ENCODE peak calls at places on chromosomes 13 and 19, in eight cellular contexts. E, H, A, P, K, O, W and B are unnamed samples.

GRCh38 chr19:10514211-10515145 is 2.8 kb downstream of the S1PR5 start:
- DNase-seq in E (no peak), H (no peak), A (no peak), P (no peak), K (no peak), O (no peak), W (peak; percentile 89), B (no peak)

GRCh38 chr13:67438465-67438864 is 208.3 kb upstream of the PCDH9 start:
- DNase-seq in E (no peak), H (no peak), A (no peak), P (peak; percentile 9), K (no peak), O (no peak), W (peak; percentile 46), B (no peak)

GRCh38 chr19:310781-311496 is 19.7 kb upstream of the PLPP2 start:
- DNase-seq in E (no peak), H (no peak), A (no peak), P (no peak), K (no peak), O (no peak), W (no peak), B (no peak)

GRCh38 chr19:50333737-50334617 is 4.8 kb upstream of the KCNC3 start:
- DNase-seq in E (no peak), H (no peak), A (no peak), P (no peak), K (no peak), O (peak; percentile 66), W (peak; percentile 48), B (no peak)

GRCh38 chr13:38630780-38631179 is 56.1 kb upstream of the FREM2 start:
- DNase-seq in E (peak; percentile 42), H (no peak), A (no peak), P (no peak), K (peak; percentile 38), O (peak; percentile 51), W (no peak), B (no peak)

GRCh38 chr13:113729329-113730019 is 29.6 kb upstream of the TMEM255B start:
- DNase-seq in E (no peak), H (no peak), A (no peak), P (no peak), K (peak; percentile 14), O (no peak), W (no peak), B (no peak)

GRCh38 chr19:52190679-52191293 is 934 bp downstream of the PPP2R1A start:
- DNase-seq in E (peak; percentile 63), H (no peak), A (no peak), P (no peak), K (peak; percentile 62), O (peak; percentile 45), W (peak; percentile 67), B (no peak)

GRCh38 chr13:113973218-113974164 is at the start of gene C13orf46:
- DNase-seq in E (no peak), H (no peak), A (no peak), P (no peak), K (no peak), O (no peak), W (no peak), B (no peak)

GRCh38 chr13:93534181-93534700 is 307.6 kb downstream of the GPC6 start:
- DNase-seq in E (peak; percentile 32), H (no peak), A (no peak), P (no peak), K (peak; percentile 19), O (peak; percentile 21), W (no peak), B (no peak)

GRCh38 chr13:92804346-92804745 is 422.3 kb upstream of the GPC6 start:
- DNase-seq in E (peak; percentile 11), H (no peak), A (peak; percentile 27), P (no peak), K (peak; percentile 86), O (peak; percentile 28), W (no peak), B (no peak)

GRCh38 chr13:87975035-87975434 is 303.9 kb downstream of the SLITRK5 start:
- DNase-seq in E (no peak), H (no peak), A (no peak), P (no peak), K (peak; percentile 2), O (peak; percentile 17), W (no peak), B (peak; percentile 34)

GRCh38 chr19:3720533-3720917 is 12.3 kb downstream of the TJP3 start:
- DNase-seq in E (no peak), H (no peak), A (no peak), P (no peak), K (no peak), O (no peak), W (no peak), B (no peak)

GRCh38 chr19:3723110-3723488 is 14.9 kb downstream of the TJP3 start:
- DNase-seq in E (no peak), H (no peak), A (no peak), P (no peak), K (no peak), O (no peak), W (no peak), B (no peak)

GRCh38 chr19:3722443-3723109 is 14.4 kb downstream of the TJP3 start:
- DNase-seq in E (no peak), H (no peak), A (no peak), P (no peak), K (no peak), O (no peak), W (peak; percentile 94), B (no peak)

GRCh38 chr19:3721131-3721899 is 13.1 kb downstream of the TJP3 start:
- DNase-seq in E (peak; percentile 90), H (no peak), A (no peak), P (peak; percentile 78), K (peak; percentile 80), O (peak; percentile 86), W (peak; percentile 99), B (no peak)

DNA sequence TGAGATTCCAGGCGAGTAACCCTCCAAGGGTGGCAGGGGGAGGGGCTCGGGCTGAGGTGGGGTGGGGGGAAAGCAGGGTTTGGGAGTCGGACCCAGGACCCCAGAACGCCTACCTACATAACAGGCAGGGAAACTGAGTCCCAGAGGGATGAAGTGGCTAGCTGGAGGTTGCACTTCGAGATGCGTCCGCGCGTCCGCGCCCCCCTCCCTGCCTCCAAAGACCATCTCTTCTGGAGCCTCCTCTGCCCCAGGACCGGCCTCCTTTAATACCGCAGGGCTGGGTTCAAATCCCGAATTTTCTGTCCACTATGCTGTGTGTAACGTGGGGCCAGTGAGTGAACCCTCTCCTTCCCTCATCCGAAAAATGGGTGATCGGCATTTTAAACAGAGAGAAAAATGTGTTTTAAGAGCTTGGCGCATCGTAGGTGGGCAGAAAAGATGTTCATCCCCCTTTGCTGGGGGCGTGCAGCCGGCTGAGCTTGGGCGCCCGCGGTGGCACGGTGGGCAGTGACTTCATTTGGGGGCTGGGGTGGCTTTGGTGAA is 13.8 kb downstream of the TJP3 start:
- DNase-seq in E (no peak), H (no peak), A (no peak), P (no peak), K (no peak), O (no peak), W (no peak), B (no peak)
- H3K4me3 ChIP-seq in E (no peak overlapping the region), H (no peak overlapping the region), A (no peak overlapping the region), P (no peak overlapping the region), K (no peak overlapping the region), O (no peak overlapping the region), W (peak overlapping the region; percentile 76), B (peak overlapping the region; percentile 13)

DNA sequence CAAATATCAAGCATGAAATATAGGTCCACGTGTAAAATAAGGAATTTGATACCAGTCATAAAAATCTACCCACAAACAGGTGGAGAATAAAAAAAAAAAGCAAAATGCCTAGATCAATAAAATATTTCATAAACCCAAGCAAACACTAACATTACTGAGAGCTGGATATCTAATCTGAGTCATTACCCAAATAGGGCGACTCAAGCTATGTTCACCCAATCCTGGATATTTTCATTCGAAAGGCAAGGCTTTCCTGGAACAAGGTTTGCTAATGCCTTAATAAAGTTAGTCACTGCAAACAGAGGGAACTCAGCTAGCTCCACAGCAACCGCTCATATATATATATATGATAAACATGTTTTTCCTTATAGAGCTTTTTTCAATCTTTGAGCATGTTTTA is 33.5 kb upstream of the TM9SF2 start:
- DNase-seq in E (peak; percentile 44), H (no peak), A (peak; percentile 37), P (no peak), K (peak; percentile 68), O (peak; percentile 46), W (no peak), B (peak; percentile 12)
- TF ChIP-seq CTCF in E (no peak), H (no peak), A (no peak), P (no peak), K (no peak), O (no peak), W (no peak), B (no peak)

GRCh38 chr13:36343766-36344165 is 2.4 kb downstream of the SPART start:
- DNase-seq in E (no peak), H (no peak), A (no peak), P (peak; percentile 32), K (no peak), O (no peak), W (no peak), B (no peak)
- H3K4me3 ChIP-seq in E (no peak overlapping the region), H (peak overlapping the region; percentile 66), A (no peak overlapping the region), P (peak overlapping the region; percentile 93), K (no peak overlapping the region), O (peak overlapping the region; percentile 92), W (peak overlapping the region; percentile 91), B (no peak overlapping the region)

GRCh38 chr19:12112701-12113100 is 27.4 kb downstream of the ZNF20 start:
- DNase-seq in E (no peak), H (no peak), A (no peak), P (no peak), K (no peak), O (no peak), W (no peak), B (no peak)

GRCh38 chr19:12112238-12112637 is 27.9 kb downstream of the ZNF20 start:
- DNase-seq in E (no peak), H (no peak), A (no peak), P (no peak), K (no peak), O (no peak), W (no peak), B (no peak)

GRCh38 chr19:12113121-12113520 is 27.0 kb downstream of the ZNF20 start:
- DNase-seq in E (no peak), H (no peak), A (no peak), P (no peak), K (no peak), O (no peak), W (no peak), B (no peak)

DNA sequence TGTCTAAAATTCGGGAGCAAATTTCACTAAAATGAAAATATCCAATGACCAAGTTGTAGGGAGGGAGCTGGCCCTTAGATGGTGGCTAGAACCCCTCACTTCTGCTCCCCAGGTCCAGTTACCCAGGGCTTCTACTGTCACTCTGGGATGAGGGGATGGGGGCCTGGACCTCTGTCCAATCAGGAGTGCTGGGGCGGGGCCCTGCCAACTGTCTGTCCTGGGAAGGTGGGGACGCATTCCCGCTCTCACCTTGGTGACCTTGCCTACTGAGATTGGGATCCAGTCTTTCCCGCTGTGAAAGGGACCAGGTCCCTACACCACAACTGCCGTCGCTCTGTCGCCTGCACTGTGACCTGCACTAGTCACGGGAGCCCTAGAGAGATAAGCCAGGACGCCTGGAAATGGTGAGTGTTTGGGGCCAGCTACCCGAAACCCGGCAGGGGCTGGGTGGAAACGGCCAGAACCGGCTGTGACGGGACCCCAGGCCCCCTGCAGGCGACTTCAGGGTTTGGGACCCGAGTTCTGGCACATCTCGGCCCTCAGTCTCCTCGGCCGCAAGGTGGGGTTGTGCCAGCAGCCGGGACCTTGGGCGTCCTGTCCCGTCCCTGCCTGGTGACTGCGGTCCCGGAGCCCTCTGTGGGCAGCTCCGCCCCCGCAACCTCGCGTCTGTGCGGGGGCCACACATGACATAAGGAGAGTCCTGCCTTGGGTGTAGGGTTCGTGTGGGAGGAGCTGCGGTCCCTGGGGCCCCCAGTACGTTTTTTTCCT is 22.8 kb downstream of the ZNF20 start:
- DNase-seq in E (no peak), H (no peak), A (no peak), P (no peak), K (no peak), O (no peak), W (no peak), B (no peak)
- TF ChIP-seq CTCF in E (no peak), H (no peak), A (no peak), P (no peak), K (no peak), O (no peak), W (no peak), B (no peak)